ENCODE peak calls at places on chromosomes 16 and 17, in five cellular contexts. X, O, N, B and H are unnamed samples.

GRCh38 chr17:78828470-78829185 is 12.0 kb downstream of the USP36 start:
- DNase-seq in X (peak), O (no peak), N (no peak), B (no peak), H (no peak)

GRCh38 chr16:2962334-2963073 is 1.6 kb upstream of the KREMEN2 start:
- DNase-seq in X (no peak), O (no peak), N (no peak), B (no peak), H (no peak)

GRCh38 chr17:63486317-63487013 is 9.6 kb downstream of the ACE start:
- DNase-seq in X (no peak), O (no peak), N (no peak), B (no peak), H (no peak)

GRCh38 chr16:89909777-89910716 is 8.6 kb upstream of the MC1R start:
- DNase-seq in X (peak), O (peak), N (peak), B (peak), H (peak)

GRCh38 chr16:25030420-25031131 is 15.4 kb upstream of the ARHGAP17 start:
- DNase-seq in X (no peak), O (no peak), N (no peak), B (no peak), H (no peak)

GRCh38 chr16:27843800-27844199 is 219.7 kb downstream of the GSG1L start:
- DNase-seq in X (no peak), O (no peak), N (no peak), B (no peak), H (no peak)

GRCh38 chr17:57045868-57046671 is 39.0 kb upstream of the AKAP1 start:
- DNase-seq in X (peak), O (no peak), N (no peak), B (no peak), H (peak)

GRCh38 chr17:81020767-81021497 is 14.0 kb upstream of the BAIAP2 start:
- DNase-seq in X (peak), O (no peak), N (no peak), B (peak), H (no peak)